ENCODE peak calls at places on chromosomes 7 and 10, in five cellular contexts. Q is stomach, Y is thyroid gland, I is uterus, B is ovary. A is an unnamed sample. For H3K9me3, the result is how much of the 10 kb centered on the place peaks cover.

GRCh38 chr7:18461785-18462467 is 33.6 kb upstream of the HDAC9 start:
- DNase-seq in Q (no peak), Y (no peak), I (no peak), B (no peak), A (no peak)

GRCh38 chr7:103338864-103339263 is 5.7 kb downstream of the DNAJC2 start:
- DNase-seq in Q (no peak), Y (no peak), I (no peak), B (no peak), A (no peak)

GRCh38 chr7:159096736-159097581 is 47.7 kb downstream of the VIPR2 start:
- DNase-seq in Q (peak), Y (no peak), I (no peak), B (no peak), A (no peak)

GRCh38 chr10:115093286-115093775 is at the start of gene ATRNL1:
- DNase-seq in Q (no peak), Y (peak), I (no peak), B (peak), A (no peak)

GRCh38 chr10:78384021-78384420 is 350.4 kb downstream of the RPS24 start:
- DNase-seq in Q (no peak), Y (no peak), I (no peak), B (no peak), A (no peak)

GRCh38 chr10:26781797-26782196 is 79.0 kb downstream of the ABI1 start:
- DNase-seq in Q (no peak), Y (no peak), I (no peak), B (no peak), A (no peak)

GRCh38 chr10:91389636-91390512 is 20.3 kb upstream of the HECTD2 start:
- DNase-seq in Q (no peak), Y (no peak), I (no peak), B (no peak), A (peak)

GRCh38 chr10:43347997-43348396 is 23.4 kb upstream of the FXYD4 start:
- DNase-seq in Q (no peak), Y (no peak), I (no peak), B (no peak), A (no peak)

GRCh38 chr7:53656881-53657280 is 621.4 kb downstream of the POM121L12 start:
- DNase-seq in Q (no peak), Y (no peak), I (no peak), B (no peak), A (no peak)

GRCh38 chr7:91491868-91492267 is 227.6 kb downstream of the FZD1 start:
- DNase-seq in Q (no peak), Y (no peak), I (no peak), B (no peak), A (no peak)

GRCh38 chr10:124745678-124746077 is 1.5 kb upstream of the FAM53B start:
- DNase-seq in Q (no peak), Y (no peak), I (no peak), B (no peak), A (no peak)

GRCh38 chr7:34849163-34849960 is 187.9 kb downstream of the DPY19L1 start:
- DNase-seq in Q (no peak), Y (no peak), I (no peak), B (no peak), A (no peak)

GRCh38 chr10:71292624-71293445 is 26.2 kb upstream of the SLC29A3 start:
- DNase-seq in Q (no peak), Y (no peak), I (no peak), B (no peak), A (no peak)

GRCh38 chr7:96837583-96837982 is 127.9 kb upstream of the SEM1 start:
- DNase-seq in Q (no peak), Y (no peak), I (no peak), B (no peak), A (no peak)

GRCh38 chr10:51843966-51844365 is 144.6 kb upstream of the CSTF2T start:
- DNase-seq in Q (no peak), Y (no peak), I (no peak), B (no peak), A (no peak)

GRCh38 chr7:155667241-155667849 is 22.9 kb downstream of the RBM33 start:
- DNase-seq in Q (no peak), Y (peak), I (no peak), B (no peak), A (no peak)

GRCh38 chr10:46556515-46557318 is at the start of gene GPRIN2:
- DNase-seq in Q (peak), Y (peak), I (peak), B (peak), A (peak)
- TF ChIP-seq POLR2A in Q (no peak), Y (no peak), I (no peak), B (no peak), A (no peak)

DNA sequence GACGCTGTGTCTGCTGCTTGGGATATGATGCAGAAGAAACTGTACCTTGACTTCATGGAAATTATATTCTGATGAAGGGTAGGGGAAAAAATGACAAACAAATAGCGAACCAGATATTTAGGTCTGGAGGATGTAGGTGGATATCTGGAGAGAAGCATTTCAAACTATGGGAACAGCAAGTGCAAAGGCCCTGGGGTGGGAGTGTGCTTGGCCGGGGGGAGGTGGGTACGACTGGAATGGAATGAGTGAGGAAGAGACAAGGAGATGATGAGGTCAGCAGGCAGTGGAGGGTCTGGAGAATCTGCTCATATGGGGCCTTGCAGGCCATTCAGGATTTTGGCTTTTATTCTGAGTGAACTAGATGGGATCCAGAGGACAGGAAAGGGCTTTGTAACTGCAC is 65.2 kb downstream of the TLL2 start:
- DNase-seq in Q (no peak), Y (no peak), I (no peak), B (no peak), A (no peak)
- H3K4me3 ChIP-seq in Q (no peak), Y (no peak), I (no peak), B (no peak), A (no peak)

DNA sequence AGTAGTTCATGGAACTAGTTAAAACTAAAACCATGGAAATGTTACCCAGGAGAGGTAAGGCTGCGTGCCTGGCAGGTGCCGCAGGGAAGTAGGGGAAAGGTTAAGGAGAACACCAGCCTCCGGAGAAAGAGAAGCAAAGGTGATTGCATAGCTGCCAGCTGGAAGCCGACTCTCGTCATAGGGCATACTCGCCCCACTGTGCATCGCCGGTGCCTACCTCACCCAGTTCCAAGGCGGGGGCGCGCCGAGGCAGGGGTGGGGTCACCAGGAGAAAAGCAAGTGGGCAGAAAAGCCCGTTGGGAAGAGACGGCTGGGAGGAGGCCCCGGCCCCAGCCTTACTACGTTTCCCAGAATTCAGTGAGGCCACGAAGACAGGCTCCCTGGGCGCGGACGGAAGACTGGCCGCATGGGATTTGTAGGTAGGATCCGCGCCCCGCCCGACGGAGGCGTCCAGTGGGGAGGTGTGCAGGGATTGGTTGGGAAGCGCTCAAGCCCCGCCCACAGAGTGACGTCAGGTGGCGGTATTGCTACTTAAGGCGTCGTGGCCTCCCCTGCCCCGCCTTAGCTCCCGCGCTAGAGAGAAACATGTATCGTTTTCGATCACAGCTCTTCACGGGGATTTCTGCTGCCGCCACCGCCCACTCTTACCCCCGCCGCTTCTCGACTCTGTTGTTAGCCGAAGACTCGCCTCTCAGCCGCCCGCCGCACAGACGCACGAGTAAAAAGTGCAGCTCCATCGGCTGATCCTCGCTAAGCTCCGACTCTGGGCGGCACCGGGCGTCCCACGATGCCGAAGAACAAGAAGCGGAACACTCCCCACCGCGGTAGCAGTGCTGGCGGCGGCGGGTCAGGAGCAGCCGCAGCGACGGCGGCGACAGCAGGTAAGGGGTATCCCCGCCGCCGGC is at the start of gene IFRD1:
- DNase-seq in Q (peak), Y (peak), I (peak), B (peak), A (peak)
- H3K9me3 ChIP-seq in Q (under half), Y (under half), I (under half), B (under half), A (under half)

GRCh38 chr10:58102897-58103296 is 164.8 kb downstream of the IPMK start:
- DNase-seq in Q (no peak), Y (no peak), I (no peak), B (no peak), A (no peak)

GRCh38 chr10:58107506-58107905 is 160.2 kb downstream of the IPMK start:
- DNase-seq in Q (no peak), Y (no peak), I (no peak), B (no peak), A (no peak)

GRCh38 chr10:58104419-58104818 is 163.3 kb downstream of the IPMK start:
- DNase-seq in Q (no peak), Y (peak), I (no peak), B (no peak), A (no peak)

GRCh38 chr10:58101682-58102081 is 166.0 kb downstream of the IPMK start:
- DNase-seq in Q (no peak), Y (no peak), I (no peak), B (no peak), A (no peak)

GRCh38 chr10:58106211-58107035 is 161.3 kb downstream of the IPMK start:
- DNase-seq in Q (no peak), Y (no peak), I (no peak), B (no peak), A (no peak)
- TF ChIP-seq POLR2A in Q (no peak), Y (no peak), I (no peak), B (no peak), A (no peak)

DNA sequence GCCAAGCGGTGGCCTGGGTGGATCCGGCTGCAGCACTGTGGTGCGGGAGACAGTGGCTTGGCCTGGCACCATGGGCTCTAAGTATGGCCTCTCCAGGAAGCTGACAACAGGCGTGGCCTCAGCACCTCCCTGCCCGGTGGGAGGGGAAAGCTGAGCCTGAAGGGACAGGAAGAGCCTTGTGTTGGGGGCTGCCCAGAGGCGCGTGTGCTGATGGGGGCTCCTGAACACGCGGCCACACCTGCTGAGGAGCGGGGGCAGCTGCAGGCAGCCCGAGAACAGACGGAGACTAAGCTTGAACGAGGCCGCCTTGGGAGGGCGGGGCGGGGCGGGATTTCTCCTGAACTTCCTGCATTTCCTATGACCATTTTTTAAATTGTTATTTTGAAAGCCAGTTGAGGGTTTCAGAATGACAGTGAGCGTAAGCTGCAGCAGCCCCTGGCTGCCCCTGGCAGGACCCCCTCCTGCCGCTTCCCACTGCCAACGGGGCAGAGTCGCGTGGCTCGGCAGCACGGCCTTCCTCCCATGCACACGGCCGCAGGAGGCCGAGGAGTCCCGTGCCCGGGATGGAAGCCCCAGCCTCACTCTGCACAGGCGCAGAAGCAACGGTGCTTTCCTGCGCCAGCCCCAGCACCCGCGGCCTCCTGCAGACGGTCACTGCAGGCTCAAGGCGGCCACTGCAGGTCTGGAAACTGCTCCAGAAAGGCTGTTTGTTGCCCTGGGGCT is 43.2 kb downstream of the DPYSL4 start:
- DNase-seq in Q (peak), Y (no peak), I (peak), B (peak), A (no peak)
- H3K4me3 ChIP-seq in Q (peak), Y (no peak), I (peak), B (peak), A (no peak)